ENCODE peak calls at places on chromosomes 4 and X, in nine cellular contexts. Q, V, U, B, C, J, N, O and Y are unnamed samples.

GRCh38 chr4:8568068-8568668 is 12.0 kb upstream of the GPR78 start:
- DNase-seq in U (no peak), V (no peak), N (no peak), C (peak), Q (no peak), J (no peak), B (no peak), O (no peak), Y (no peak)

GRCh38 chr4:6142935-6143602 is 57.3 kb downstream of the JAKMIP1 start:
- DNase-seq in N (no peak), O (no peak), V (no peak), B (no peak), J (no peak), U (no peak), Q (no peak), C (no peak), Y (no peak)

GRCh38 chrX:39909996-39910395 is 187.8 kb downstream of the BCOR start:
- DNase-seq in O (no peak), V (no peak), C (no peak), U (no peak), J (no peak), Q (no peak), N (no peak), B (no peak), Y (no peak)

GRCh38 chr4:143294310-143294709 is 42.4 kb upstream of the GAB1 start:
- DNase-seq in N (peak), O (peak), C (no peak), J (no peak), U (peak), V (no peak), B (peak), Q (no peak), Y (peak)

GRCh38 chr4:6889736-6890324 is 19.8 kb upstream of the TBC1D14 start:
- DNase-seq in U (no peak), V (no peak), C (no peak), Q (no peak), B (peak), O (no peak), J (no peak), N (no peak), Y (no peak)

GRCh38 chrX:14776901-14777300 is 96.0 kb downstream of the FANCB start:
- DNase-seq in N (no peak), J (no peak), V (no peak), O (no peak), B (no peak), U (no peak), C (no peak), Q (no peak), Y (no peak)

GRCh38 chrX:82218361-82218760 is 1016.5 kb downstream of the SH3BGRL start:
- DNase-seq in J (no peak), Q (no peak), N (no peak), B (no peak), O (no peak), C (peak), V (no peak), U (no peak), Y (no peak)

GRCh38 chr4:99983289-99983943 is 33.3 kb upstream of the H2AZ1 start:
- DNase-seq in V (no peak), U (no peak), J (no peak), N (no peak), C (no peak), O (no peak), Q (no peak), B (no peak), Y (no peak)

GRCh38 chrX:44580466-44580865 is 37.8 kb upstream of the FUNDC1 start:
- DNase-seq in N (no peak), J (peak), B (no peak), C (no peak), V (no peak), O (no peak), Q (no peak), U (no peak), Y (no peak)

GRCh38 chr4:43242611-43243010 is 350.1 kb downstream of the GRXCR1 start:
- DNase-seq in O (no peak), C (no peak), B (no peak), N (no peak), V (no peak), Q (no peak), J (no peak), U (no peak), Y (no peak)

GRCh38 chr4:31134720-31135119 is 414.6 kb downstream of the PCDH7 start:
- DNase-seq in C (no peak), N (no peak), B (no peak), U (no peak), V (no peak), Q (no peak), O (no peak), J (no peak), Y (no peak)

GRCh38 chrX:120309873-120310730 is 1.2 kb downstream of the TMEM255A start:
- DNase-seq in U (no peak), N (no peak), C (peak), V (no peak), B (no peak), O (no peak), J (no peak), Q (peak), Y (no peak)

GRCh38 chr4:37812713-37813112 is 13.8 kb upstream of the PGM2 start:
- DNase-seq in C (no peak), N (no peak), B (no peak), V (no peak), O (no peak), Q (no peak), U (no peak), J (no peak), Y (peak)

GRCh38 chr4:163142246-163142645 is 24.4 kb downstream of the NAF1 start:
- DNase-seq in J (no peak), O (no peak), C (no peak), Q (no peak), U (no peak), B (no peak), N (no peak), V (no peak), Y (no peak)

GRCh38 chr4:53781614-53782467 is 190.6 kb upstream of the LNX1 start:
- DNase-seq in Q (no peak), C (no peak), V (no peak), J (no peak), U (no peak), N (no peak), B (no peak), O (no peak), Y (peak)

GRCh38 chr4:78068481-78068880 is 11.4 kb downstream of the FRAS1 start:
- DNase-seq in U (no peak), C (no peak), B (no peak), N (no peak), Q (no peak), V (no peak), O (no peak), J (no peak), Y (no peak)

GRCh38 chr4:153467897-153468262 is 1.7 kb downstream of the TMEM131L start:
- DNase-seq in B (no peak), O (no peak), Q (no peak), V (no peak), J (no peak), N (no peak), C (no peak), U (no peak), Y (no peak)

GRCh38 chr4:153465922-153466636 is at the start of gene TMEM131L:
- DNase-seq in N (peak), U (no peak), B (peak), J (no peak), Q (peak), C (peak), O (peak), V (no peak), Y (peak)

GRCh38 chr4:153467154-153467896 is 1.2 kb downstream of the TMEM131L start:
- DNase-seq in C (peak), B (peak), Q (peak), U (no peak), J (no peak), N (peak), V (no peak), O (peak), Y (no peak)

GRCh38 chr4:153466637-153467153 is 535 bp downstream of the TMEM131L start:
- DNase-seq in Q (no peak), C (peak), B (no peak), O (no peak), N (no peak), J (no peak), V (no peak), U (no peak), Y (no peak)

GRCh38 chr4:153468587-153468986 is 2.4 kb downstream of the TMEM131L start:
- DNase-seq in C (no peak), U (no peak), B (no peak), Q (no peak), V (no peak), N (no peak), O (no peak), J (no peak), Y (no peak)
- H3K4me3 ChIP-seq in C (peak), U (peak), B (peak), Q (no peak), V (peak), N (peak), O (peak), J (no peak), Y (peak)

GRCh38 chr4:39466747-39467146 is 7.9 kb downstream of the LIAS start:
- DNase-seq in O (no peak), C (no peak), V (no peak), B (no peak), J (no peak), Q (no peak), U (no peak), N (no peak), Y (no peak)

GRCh38 chr4:39470402-39470801 is 11.5 kb downstream of the LIAS start:
- DNase-seq in Q (no peak), U (no peak), C (no peak), O (no peak), B (no peak), N (no peak), V (no peak), J (no peak), Y (no peak)

GRCh38 chr4:39467470-39467869 is 8.6 kb downstream of the LIAS start:
- DNase-seq in O (no peak), U (no peak), B (no peak), V (no peak), N (no peak), Q (no peak), J (no peak), C (no peak), Y (no peak)

GRCh38 chr4:39469429-39470077 is 10.7 kb downstream of the LIAS start:
- DNase-seq in C (peak), Q (no peak), U (no peak), N (no peak), V (no peak), J (peak), O (peak), B (no peak), Y (no peak)

DNA sequence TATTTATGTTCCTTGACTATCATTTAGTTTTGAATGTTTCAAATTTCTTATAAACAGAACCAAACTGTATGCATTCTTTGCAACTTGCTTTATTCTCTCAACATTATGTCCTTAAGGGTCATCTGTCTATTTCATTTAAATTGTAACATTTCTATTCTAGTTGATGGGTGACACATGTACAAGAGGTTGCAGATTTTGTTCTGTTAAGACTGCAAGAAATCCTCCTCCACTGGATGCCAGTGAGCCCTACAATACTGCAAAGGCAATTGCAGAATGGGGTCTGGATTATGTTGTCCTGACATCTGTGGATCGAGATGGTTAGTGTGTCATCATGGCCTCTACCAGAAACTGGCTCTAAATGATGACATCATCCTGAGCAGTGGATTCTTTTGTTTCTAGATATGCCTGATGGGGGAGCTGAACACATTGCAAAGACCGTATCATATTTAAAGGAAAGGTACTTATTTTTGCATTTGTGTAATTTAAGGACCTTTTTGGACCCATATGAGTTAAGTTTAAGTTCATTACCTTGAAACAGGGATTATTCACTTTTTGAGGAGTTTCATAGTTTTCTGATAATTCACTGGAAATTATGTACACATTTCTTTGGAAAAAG is 6.1 kb downstream of the LIAS start:
- DNase-seq in J (no peak), V (no peak), C (no peak), B (no peak), U (no peak), N (no peak), O (no peak), Q (no peak), Y (no peak)
- TF ChIP-seq POLR2AphosphoS5 in J (no peak), V (no peak), C (no peak), B (no peak), U (no peak), N (no peak), O (no peak), Q (no peak), Y (no peak)

GRCh38 chrX:19772306-19772705 is 115.1 kb downstream of the SH3KBP1 start:
- DNase-seq in N (no peak), O (no peak), V (no peak), C (peak), J (no peak), Q (no peak), B (no peak), U (no peak), Y (no peak)

GRCh38 chrX:19775830-19776498 is 111.4 kb downstream of the SH3KBP1 start:
- DNase-seq in Q (no peak), C (no peak), O (no peak), N (no peak), V (no peak), B (no peak), J (no peak), U (no peak), Y (no peak)

GRCh38 chrX:19769467-19769866 is 117.9 kb downstream of the SH3KBP1 start:
- DNase-seq in Q (no peak), U (no peak), B (no peak), O (no peak), N (no peak), J (no peak), C (no peak), V (no peak), Y (no peak)

GRCh38 chrX:19774905-19775304 is 112.5 kb downstream of the SH3KBP1 start:
- DNase-seq in J (no peak), U (no peak), Q (no peak), O (no peak), N (no peak), C (no peak), B (no peak), V (no peak), Y (no peak)

GRCh38 chrX:19772759-19773623 is 114.4 kb downstream of the SH3KBP1 start:
- DNase-seq in O (no peak), V (no peak), U (no peak), C (no peak), N (no peak), Q (no peak), J (no peak), B (no peak), Y (no peak)
- H3K4me3 ChIP-seq in O (no peak), V (no peak), U (no peak), C (no peak), N (no peak), Q (no peak), J (no peak), B (no peak), Y (no peak)

GRCh38 chr4:103303011-103303410 is 104.9 kb upstream of the CENPE start:
- DNase-seq in J (no peak), V (no peak), C (peak), U (no peak), N (no peak), Q (no peak), O (no peak), B (no peak), Y (no peak)

GRCh38 chr4:103305355-103305754 is 107.2 kb upstream of the CENPE start:
- DNase-seq in Q (no peak), B (no peak), N (no peak), C (no peak), O (no peak), J (no peak), V (no peak), U (no peak), Y (no peak)

GRCh38 chr4:103306870-103307345 is 108.8 kb upstream of the CENPE start:
- DNase-seq in J (no peak), B (peak), V (no peak), O (peak), Q (no peak), C (peak), N (peak), U (peak), Y (no peak)

GRCh38 chr4:103307479-103308042 is 109.4 kb upstream of the CENPE start:
- DNase-seq in C (no peak), N (no peak), O (no peak), Q (no peak), U (no peak), B (no peak), J (no peak), V (no peak), Y (no peak)
- TF ChIP-seq POLR2AphosphoS5 in C (no peak), N (no peak), O (no peak), Q (no peak), U (no peak), B (no peak), J (no peak), V (no peak), Y (no peak)